ENCODE peak calls at places on chromosomes 12 and 14, in four cellular contexts. P is epithelial cell of esophagus, V is esophagus muscularis mucosa, S is choroid plexus epithelial cell. A is an unnamed sample.
A peak's percentile ranks its signal among the peaks of the same experiment; 100 is the strongest.

GRCh38 chr14:35821546-35822411 is 4.4 kb upstream of the BRMS1L start:
- DNase-seq in P (peak; percentile 68), V (no peak), S (peak; percentile 64), A (peak; percentile 59)

GRCh38 chr12:46304080-46304479 is 35.2 kb upstream of the SLC38A1 start:
- DNase-seq in V (no peak), S (peak; percentile 17), P (no peak), A (no peak)

GRCh38 chr12:4307593-4308333 is 13.2 kb upstream of the TIGAR start:
- DNase-seq in V (no peak), S (peak; percentile 89), P (peak; percentile 98), A (peak; percentile 88)

GRCh38 chr14:76715927-76716200 is 45.4 kb upstream of the VASH1 start:
- DNase-seq in P (no peak), S (no peak), V (peak; percentile 70), A (no peak)

GRCh38 chr12:122363782-122364181 is 58.7 kb downstream of the CLIP1 start:
- DNase-seq in P (no peak), S (no peak), V (no peak), A (no peak)

GRCh38 chr12:51392556-51393237 is 1.5 kb upstream of the GALNT6 start:
- DNase-seq in P (peak; percentile 53), S (peak; percentile 46), V (no peak), A (no peak)

GRCh38 chr14:92528486-92529100 is 15.0 kb downstream of the RIN3 start:
- DNase-seq in P (no peak), S (no peak), V (no peak), A (no peak)

GRCh38 chr14:104688755-104689619 is at the start of gene INF2:
- DNase-seq in P (peak; percentile 63), S (peak; percentile 51), V (no peak), A (peak; percentile 76)

GRCh38 chr12:69602954-69603353 is 7.8 kb downstream of the LRRC10 start:
- DNase-seq in P (no peak), S (no peak), V (no peak), A (no peak)
- TF ChIP-seq CTCF in P (no peak), S (peak; percentile 20), V (no peak), A (no peak)

GRCh38 chr14:39469094-39469710 is 37.0 kb upstream of the FBXO33 start:
- DNase-seq in S (peak; percentile 30), P (no peak), V (no peak), A (no peak)

GRCh38 chr14:39472078-39472477 is 39.8 kb upstream of the FBXO33 start:
- DNase-seq in S (no peak), V (no peak), P (no peak), A (no peak)

DNA sequence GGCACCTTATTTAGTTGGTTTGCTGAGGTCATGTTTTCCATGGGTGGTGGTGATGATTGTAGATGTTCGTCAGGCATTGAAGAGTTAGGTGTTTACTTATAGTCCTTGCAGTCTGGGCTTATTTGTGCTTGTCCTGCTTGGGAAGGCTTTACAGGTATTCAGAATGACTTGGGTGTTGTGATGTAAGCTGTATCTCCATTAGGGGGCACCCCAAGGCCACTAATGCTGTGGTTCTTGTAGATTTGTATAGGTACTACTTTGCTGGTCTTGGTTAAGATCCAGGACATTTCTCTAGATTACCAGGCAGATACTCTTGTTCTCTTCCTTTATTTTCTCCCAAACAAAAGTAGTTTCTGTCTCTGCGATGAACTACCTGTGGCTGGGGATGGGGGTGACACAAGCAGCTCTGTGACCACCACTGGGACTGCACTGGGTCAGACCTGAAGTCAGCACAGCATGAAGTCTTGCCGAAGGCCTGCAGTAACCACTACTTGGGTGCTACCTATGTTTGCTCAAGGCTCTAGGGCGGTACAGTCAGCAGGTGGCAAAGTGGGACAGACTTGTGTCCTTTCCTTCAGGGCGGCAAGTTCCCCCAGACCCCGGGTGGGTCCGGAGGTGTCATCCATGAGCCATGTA is 35.8 kb upstream of the FBXO33 start:
- DNase-seq in V (no peak), P (peak; percentile 51), S (peak; percentile 62), A (peak; percentile 60)
- TF ChIP-seq CTCF in V (no peak), P (peak; percentile 36), S (peak; percentile 58), A (peak; percentile 45)

DNA sequence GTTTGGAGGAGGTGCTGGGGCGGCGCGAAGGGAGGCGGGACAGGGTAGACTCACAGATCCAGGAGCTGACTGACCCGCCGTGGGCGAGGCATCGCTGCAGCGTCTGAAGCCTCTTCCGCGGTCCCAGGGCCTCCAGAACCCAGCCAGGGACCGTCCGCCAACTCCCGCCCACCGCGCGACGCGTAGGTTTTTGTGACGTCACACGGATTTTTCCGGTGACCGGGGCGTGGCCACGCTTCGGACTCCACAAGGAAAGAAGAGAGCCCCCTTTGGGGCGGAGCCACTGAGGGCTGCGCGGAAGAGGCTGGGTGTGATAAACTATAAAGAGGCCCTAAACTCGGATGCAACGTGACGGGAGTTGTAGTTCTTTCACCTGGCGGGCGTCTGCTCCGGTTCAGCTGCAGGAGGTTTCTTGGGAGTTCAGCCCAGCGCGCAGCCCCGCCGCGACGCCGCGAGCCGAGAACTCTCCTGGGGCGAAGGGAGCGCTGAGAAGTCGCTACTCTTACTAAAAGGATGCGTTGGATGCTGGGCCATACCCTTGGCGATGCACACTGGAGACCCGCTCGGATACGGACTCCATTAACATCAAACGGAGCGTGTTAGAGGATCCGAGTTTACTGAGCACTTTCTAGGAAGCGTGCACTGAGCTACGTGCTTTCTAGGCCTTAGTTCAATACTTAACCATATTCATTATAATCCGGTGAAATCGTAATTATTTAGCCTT is at the start of gene AMN1:
- DNase-seq in V (peak; percentile 100), P (peak; percentile 99), S (peak; percentile 100), A (peak; percentile 94)
- TF ChIP-seq CTCF in V (peak; percentile 26), P (peak; percentile 6), S (peak; percentile 17), A (no peak)

DNA sequence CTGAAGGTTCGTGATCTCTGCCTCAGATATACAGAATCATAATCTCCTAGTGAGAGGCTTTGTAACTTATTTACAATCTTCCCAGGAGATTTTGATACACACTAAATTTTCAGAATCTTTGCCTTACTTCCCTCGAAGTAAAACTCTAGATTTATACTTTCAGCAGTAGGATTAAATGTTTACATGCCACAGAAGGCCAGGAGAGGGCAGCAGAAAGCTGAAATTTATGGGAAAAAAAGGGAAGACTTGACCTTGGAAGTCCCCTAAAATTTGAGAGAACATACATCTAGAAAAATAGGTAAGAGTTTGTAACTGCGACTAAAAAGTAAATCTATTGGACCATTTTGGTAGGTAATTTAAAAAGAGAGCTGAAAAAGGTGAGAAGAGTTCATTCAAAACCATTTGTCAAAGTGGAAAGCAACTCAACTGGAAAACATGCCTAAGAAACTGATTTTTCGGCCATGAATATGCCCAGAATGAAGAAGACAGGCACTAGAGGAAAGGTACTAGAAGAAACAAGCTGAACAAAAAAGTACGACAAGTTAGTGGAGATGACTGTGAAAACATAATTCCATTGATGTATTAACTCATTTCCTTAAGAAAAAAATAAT is 242.0 kb upstream of the MDGA2 start:
- DNase-seq in P (peak; percentile 25), V (no peak), S (peak; percentile 17), A (peak; percentile 43)
- TF ChIP-seq CTCF in P (peak; percentile 58), V (no peak), S (peak; percentile 53), A (peak; percentile 70)

A was measured in MCF 10A.